ENCODE peak calls at places on chromosomes 2 and 18, in five cellular contexts. G is IMR-90, R is astrocyte, Z is lung, N is aorta. A is an unnamed sample.
A peak's percentile ranks its signal among the peaks of the same experiment; 100 is the strongest.

GRCh38 chr2:237922641-237923361 is 44.0 kb upstream of the UBE2F start:
- DNase-seq in G (no peak), R (no peak), Z (no peak), N (peak; percentile 81), A (peak; percentile 59)

GRCh38 chr2:72548081-72548764 is 277.6 kb downstream of the EXOC6B start:
- DNase-seq in G (no peak), R (no peak), Z (no peak), N (no peak), A (peak; percentile 51)

GRCh38 chr18:63773616-63774015 is 1.6 kb upstream of the SERPINB7 start:
- DNase-seq in G (no peak), R (no peak), Z (no peak), N (no peak), A (no peak)

GRCh38 chr2:179579744-179580143 is 281.7 kb downstream of the ZNF385B start:
- DNase-seq in G (no peak), R (no peak), Z (no peak), N (no peak), A (no peak)

GRCh38 chr2:237497009-237497819 is 10.2 kb downstream of the MLPH start:
- DNase-seq in G (no peak), R (no peak), Z (no peak), N (peak; percentile 34), A (no peak)

GRCh38 chr2:112579280-112579679 is 5.1 kb upstream of the CHCHD5 start:
- DNase-seq in G (peak; percentile 92), R (peak; percentile 85), Z (no peak), N (no peak), A (no peak)

GRCh38 chr18:35076126-35076525 is 34.9 kb downstream of the MAPRE2 start:
- DNase-seq in G (no peak), R (no peak), Z (no peak), N (no peak), A (no peak)

GRCh38 chr2:216287251-216287650 is 85.0 kb downstream of the MARCHF4 start:
- DNase-seq in G (no peak), R (no peak), Z (no peak), N (no peak), A (no peak)

GRCh38 chr2:217622205-217622621 is 380.6 kb downstream of the TNS1 start:
- DNase-seq in G (peak; percentile 98), R (peak; percentile 91), Z (no peak), N (no peak), A (peak; percentile 31)

GRCh38 chr2:128690431-128690830 is 371.8 kb upstream of the HS6ST1 start:
- DNase-seq in G (no peak), R (no peak), Z (no peak), N (no peak), A (no peak)
- H3K9me3 ChIP-seq in G (no peaks in the 10 kb centered on the region), R (no peaks in the 10 kb centered on the region), Z (peaks cover 3% of the 10 kb centered on the region), N (no peaks in the 10 kb centered on the region), A (no peaks in the 10 kb centered on the region)

GRCh38 chr18:74012954-74013630 is 134.5 kb downstream of the FBXO15 start:
- DNase-seq in G (no peak), R (no peak), Z (no peak), N (no peak), A (no peak)
- H3K4me3 ChIP-seq in G (no peak overlapping the region), R (no peak overlapping the region), Z (no peak overlapping the region), N (no peak overlapping the region), A (no peak overlapping the region)

GRCh38 chr2:196900843-196901242 is 25.7 kb downstream of the PGAP1 start:
- DNase-seq in G (no peak), R (no peak), Z (no peak), N (no peak), A (no peak)

GRCh38 chr2:196902828-196903227 is 23.7 kb downstream of the PGAP1 start:
- DNase-seq in G (peak; percentile 49), R (peak; percentile 40), Z (no peak), N (no peak), A (peak; percentile 68)

GRCh38 chr2:196899976-196900375 is 26.5 kb downstream of the PGAP1 start:
- DNase-seq in G (no peak), R (no peak), Z (no peak), N (no peak), A (no peak)
- H3K9me3 ChIP-seq in G (no peaks in the 10 kb centered on the region), R (no peaks in the 10 kb centered on the region), Z (no peaks in the 10 kb centered on the region), N (no peaks in the 10 kb centered on the region), A (no peaks in the 10 kb centered on the region)

GRCh38 chr2:88967844-88968243 is 276.4 kb downstream of the RPIA start:
- DNase-seq in G (no peak), R (no peak), Z (no peak), N (no peak), A (no peak)
- H3K4me3 ChIP-seq in G (no peak overlapping the region), R (no peak overlapping the region), Z (no peak overlapping the region), N (no peak overlapping the region), A (no peak overlapping the region)

GRCh38 chr2:68698567-68699377 is 35.8 kb upstream of the ARHGAP25 start:
- DNase-seq in G (no peak), R (no peak), Z (no peak), N (no peak), A (no peak)
- H3K9me3 ChIP-seq in G (peaks cover 8% of the 10 kb centered on the region), R (peaks cover 3% of the 10 kb centered on the region), Z (no peaks in the 10 kb centered on the region), N (peaks cover 7% of the 10 kb centered on the region), A (no peaks in the 10 kb centered on the region)

DNA sequence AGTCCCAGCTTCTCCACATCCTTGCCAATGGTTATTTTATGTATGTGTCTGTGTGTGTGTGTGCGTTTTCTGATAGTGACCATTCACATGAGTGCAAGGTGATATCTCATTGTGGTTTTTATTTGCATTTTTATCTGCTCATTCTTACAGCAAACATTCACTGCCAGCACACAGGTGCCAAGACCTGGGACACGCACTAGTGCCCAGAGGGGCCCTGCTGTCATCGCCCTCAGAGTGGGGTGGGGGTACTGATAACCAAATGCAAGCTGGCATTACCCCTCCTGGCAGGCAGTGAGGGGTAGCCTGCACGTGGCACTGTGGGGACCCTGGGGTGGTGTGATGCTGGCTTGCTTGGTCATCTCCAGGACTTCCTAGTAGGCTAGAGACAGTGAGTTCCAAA is 285.4 kb downstream of the LPIN1 start:
- DNase-seq in G (no peak), R (no peak), Z (no peak), N (no peak), A (no peak)
- H3K4me3 ChIP-seq in G (no peak overlapping the region), R (no peak overlapping the region), Z (no peak overlapping the region), N (no peak overlapping the region), A (no peak overlapping the region)

GRCh38 chr2:1995086-1995485 is 250.8 kb upstream of the PXDN start:
- DNase-seq in G (no peak), R (no peak), Z (no peak), N (no peak), A (no peak)

GRCh38 chr2:1995584-1995983 is 251.3 kb upstream of the PXDN start:
- DNase-seq in G (no peak), R (no peak), Z (no peak), N (no peak), A (no peak)

GRCh38 chr2:1997976-1998375 is 253.7 kb upstream of the PXDN start:
- DNase-seq in G (no peak), R (no peak), Z (no peak), N (no peak), A (no peak)

GRCh38 chr2:1997409-1997808 is 253.1 kb upstream of the PXDN start:
- DNase-seq in G (no peak), R (no peak), Z (no peak), N (no peak), A (peak; percentile 49)

GRCh38 chr2:1995987-1996386 is 251.7 kb upstream of the PXDN start:
- DNase-seq in G (no peak), R (peak; percentile 91), Z (no peak), N (no peak), A (peak; percentile 56)
- H3K9me3 ChIP-seq in G (peaks cover 36% of the 10 kb centered on the region), R (no peaks in the 10 kb centered on the region), Z (peaks cover 2% of the 10 kb centered on the region), N (no peaks in the 10 kb centered on the region), A (no peaks in the 10 kb centered on the region)

GRCh38 chr2:181682026-181682789 is 1.9 kb upstream of the NEUROD1 start:
- DNase-seq in G (no peak), R (no peak), Z (no peak), N (no peak), A (peak; percentile 58)

GRCh38 chr2:181680055-181680936 is at the start of gene NEUROD1:
- DNase-seq in G (no peak), R (no peak), Z (no peak), N (no peak), A (peak; percentile 78)

GRCh38 chr2:181682795-181683517 is 2.6 kb upstream of the NEUROD1 start:
- DNase-seq in G (no peak), R (no peak), Z (no peak), N (no peak), A (peak; percentile 65)

GRCh38 chr2:181679544-181679979 is 755 bp downstream of the NEUROD1 start:
- DNase-seq in G (no peak), R (no peak), Z (no peak), N (no peak), A (peak; percentile 25)

DNA sequence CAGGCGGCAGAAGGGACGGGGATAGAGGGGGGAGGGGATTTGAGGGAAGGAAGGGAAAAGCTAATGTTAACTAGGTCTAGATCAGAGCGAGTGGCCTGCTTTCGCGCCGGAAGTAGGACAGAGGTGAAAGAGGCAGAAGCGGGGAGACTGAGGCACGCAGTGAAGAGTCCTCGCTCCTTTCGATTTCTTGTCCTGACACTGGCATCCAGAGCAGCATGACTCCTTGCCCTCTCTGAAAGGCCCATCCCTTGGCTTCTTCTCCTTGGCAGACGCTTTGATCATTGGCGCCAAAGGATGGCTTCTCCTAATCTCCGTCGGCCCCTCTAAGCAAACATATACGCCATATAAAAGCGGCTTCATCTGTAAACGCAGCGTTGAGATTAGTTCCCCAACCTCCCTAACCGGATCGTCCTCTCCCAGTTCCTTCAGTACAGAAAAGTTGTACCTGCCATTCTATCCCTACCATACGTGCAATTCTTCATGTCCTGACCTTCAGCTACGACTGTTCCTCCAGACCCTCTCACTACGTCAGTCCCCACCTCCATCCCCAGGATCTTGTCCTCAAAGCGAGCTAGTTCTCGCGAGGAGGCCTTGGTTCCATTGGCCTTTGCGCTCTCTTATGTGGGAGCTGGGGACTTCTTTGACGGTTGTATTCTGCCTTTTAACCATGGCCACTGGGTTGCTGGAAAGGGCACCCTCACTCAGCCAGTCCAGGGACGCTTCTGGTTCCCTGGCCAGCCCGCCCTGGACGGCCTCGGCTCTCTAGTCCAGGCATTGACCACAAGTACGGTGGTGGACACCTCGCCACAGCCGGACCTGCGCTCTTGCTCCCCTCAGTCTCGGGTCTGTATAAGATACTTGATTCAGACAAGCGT is 857 bp upstream of the NEUROD1 start:
- DNase-seq in G (no peak), R (no peak), Z (no peak), N (no peak), A (peak; percentile 82)
- H3K4me3 ChIP-seq in G (no peak overlapping the region), R (peak overlapping the region; percentile 1), Z (no peak overlapping the region), N (no peak overlapping the region), A (no peak overlapping the region)